ENCODE peak calls at places on chromosomes 3 and 15, in five cellular contexts. Y is CD4-positive, CD25-positive, alpha-beta regulatory T cell; P is psoas muscle; J is CD8-positive, alpha-beta T cell; X is tibial nerve. U is an unnamed sample.

GRCh38 chr3:131454501-131454900 is 48.3 kb downstream of the MRPL3 start:
- DNase-seq in X (no peak), Y (no peak), J (no peak), P (no peak), U (no peak)

GRCh38 chr3:43748179-43748578 is 57.4 kb downstream of the ABHD5 start:
- DNase-seq in X (no peak), J (no peak), P (no peak), Y (no peak), U (no peak)

GRCh38 chr3:114685053-114685630 is 391.3 kb downstream of the TIGIT start:
- DNase-seq in J (no peak), Y (no peak), X (no peak), P (no peak), U (no peak)

GRCh38 chr15:83698294-83698693 is 44.4 kb downstream of the ADAMTSL3 start:
- DNase-seq in P (peak), J (no peak), Y (no peak), X (peak), U (no peak)

GRCh38 chr3:190265126-190265525 is 57.1 kb downstream of the CLDN1 start:
- DNase-seq in J (no peak), X (no peak), P (no peak), Y (no peak), U (no peak)

GRCh38 chr15:91469627-91470567 is 369.8 kb downstream of the SV2B start:
- DNase-seq in J (peak), P (no peak), X (no peak), Y (peak), U (no peak)

GRCh38 chr3:39631136-39631535 is 163.7 kb downstream of the MOBP start:
- DNase-seq in X (no peak), J (no peak), P (no peak), Y (no peak), U (no peak)

GRCh38 chr3:24161841-24162240 is 216.8 kb downstream of the NR1D2 start:
- DNase-seq in X (no peak), J (no peak), Y (no peak), P (no peak), U (no peak)

GRCh38 chr3:42071720-42072582 is 19.2 kb upstream of the TRAK1 start:
- DNase-seq in P (peak), Y (no peak), J (no peak), X (peak), U (peak)

GRCh38 chr3:55484191-55484644 is 2.9 kb downstream of the WNT5A start:
- DNase-seq in J (no peak), P (no peak), X (no peak), Y (no peak), U (no peak)
- H3K4me3 ChIP-seq in J (no peak), P (peak), X (peak), Y (no peak), U (no peak)

DNA sequence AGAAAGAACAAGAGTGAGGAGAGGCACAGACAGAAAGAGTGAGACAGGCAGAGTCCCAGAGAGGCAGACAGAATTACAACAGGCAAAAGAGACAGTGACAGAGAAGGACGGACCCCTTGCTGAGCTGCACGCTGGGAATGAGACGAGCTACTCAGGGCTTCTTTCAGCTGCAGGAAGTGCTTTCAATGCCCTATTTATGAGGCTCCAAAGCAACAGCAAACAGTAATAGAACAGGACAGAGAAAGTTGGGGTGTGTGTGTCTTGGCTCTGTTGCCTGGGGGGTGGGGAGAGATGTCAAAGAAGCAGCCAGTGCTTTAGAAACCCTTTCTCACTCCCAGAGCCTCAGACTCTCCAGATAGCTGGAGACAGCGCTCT is 502 bp upstream of the TIMP4 start:
- DNase-seq in P (no peak), J (no peak), Y (no peak), X (no peak), U (no peak)
- H3K4me3 ChIP-seq in P (peak), J (no peak), Y (no peak), X (peak), U (no peak)

GRCh38 chr15:22960587-22960986 is 19.6 kb downstream of the CYFIP1 start:
- DNase-seq in X (no peak), Y (no peak), J (no peak), P (no peak), U (no peak)

GRCh38 chr15:22960126-22960525 is 20.0 kb downstream of the CYFIP1 start:
- DNase-seq in P (no peak), X (no peak), J (no peak), Y (no peak), U (no peak)

GRCh38 chr15:22962611-22963010 is 17.6 kb downstream of the CYFIP1 start:
- DNase-seq in P (no peak), J (no peak), Y (no peak), X (no peak), U (no peak)

GRCh38 chr15:22963546-22964125 is 16.5 kb downstream of the CYFIP1 start:
- DNase-seq in X (no peak), P (no peak), Y (no peak), J (no peak), U (no peak)

DNA sequence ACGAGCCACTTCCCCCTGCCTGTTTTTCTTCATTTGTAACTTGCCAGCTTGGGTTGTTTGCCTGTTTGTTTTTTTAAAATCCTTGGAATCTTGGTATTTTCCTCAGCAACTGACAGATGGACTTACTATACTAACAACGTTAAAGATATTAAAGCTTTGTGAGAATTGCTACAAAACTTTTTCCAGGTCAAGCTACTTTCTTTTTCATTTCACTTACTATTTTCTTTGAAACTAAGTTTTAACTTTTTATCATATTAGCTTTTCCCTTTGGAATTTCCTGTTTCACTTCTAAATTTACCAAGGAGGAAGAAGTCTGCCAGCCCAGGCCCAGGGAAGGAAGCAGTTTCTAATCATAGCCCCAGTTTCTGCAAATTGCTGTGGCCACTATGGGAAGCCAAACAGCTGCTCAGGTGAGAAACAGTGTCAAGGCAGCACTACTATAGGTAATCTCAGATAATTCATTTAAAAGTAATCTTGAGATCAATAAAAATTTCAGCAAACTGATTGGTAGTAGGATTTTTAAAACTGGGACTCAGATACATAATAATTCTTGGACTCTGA is 18.4 kb downstream of the CYFIP1 start:
- DNase-seq in X (no peak), J (no peak), P (no peak), Y (no peak), U (no peak)
- H3K4me3 ChIP-seq in X (no peak), J (no peak), P (no peak), Y (no peak), U (no peak)

GRCh38 chr3:112373476-112373875 is 40.5 kb downstream of the CD200 start:
- DNase-seq in X (no peak), Y (no peak), P (no peak), J (no peak), U (peak)
- H3K4me3 ChIP-seq in X (no peak), Y (no peak), P (no peak), J (no peak), U (no peak)

GRCh38 chr3:111730143-111730542 is 128.9 kb upstream of the PHLDB2 start:
- DNase-seq in P (no peak), X (no peak), Y (no peak), J (no peak), U (no peak)

GRCh38 chr3:111733856-111734255 is 125.2 kb upstream of the PHLDB2 start:
- DNase-seq in X (no peak), J (no peak), Y (no peak), P (no peak), U (no peak)

GRCh38 chr3:111733154-111733553 is 125.9 kb upstream of the PHLDB2 start:
- DNase-seq in X (no peak), P (no peak), J (no peak), Y (no peak), U (no peak)

GRCh38 chr3:111734652-111735051 is 124.4 kb upstream of the PHLDB2 start:
- DNase-seq in J (no peak), X (no peak), P (no peak), Y (no peak), U (no peak)

DNA sequence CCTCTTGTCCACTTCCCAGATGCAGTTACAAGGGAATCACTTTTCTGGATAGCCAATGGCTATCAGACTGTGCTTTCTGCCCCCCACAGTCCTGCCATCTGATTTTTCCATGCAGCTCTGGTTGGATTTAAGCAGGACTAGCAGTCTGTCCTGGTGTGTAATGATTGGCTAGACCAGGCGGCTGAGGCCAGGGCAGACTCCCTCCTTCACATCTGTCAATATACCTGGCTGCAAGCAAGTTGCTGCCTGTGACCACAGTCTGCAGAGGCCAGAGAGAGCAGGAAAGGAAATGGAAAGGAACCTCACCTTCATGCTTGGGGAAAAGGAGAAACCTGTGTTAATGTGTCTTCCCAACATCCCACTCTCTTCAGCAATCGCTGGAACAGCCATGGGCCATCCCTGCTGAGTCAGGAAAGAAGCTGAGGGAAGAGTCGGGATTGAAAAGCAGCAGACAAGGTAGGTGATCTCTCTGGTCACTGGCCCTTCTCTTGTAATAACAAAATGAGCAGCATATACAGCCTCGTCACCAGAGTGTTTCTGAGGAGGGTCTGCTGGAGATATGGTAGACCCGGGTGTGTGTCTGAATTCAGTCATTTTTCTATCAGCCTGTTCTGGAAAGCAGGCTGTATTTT is 126.7 kb upstream of the PHLDB2 start:
- DNase-seq in Y (no peak), P (no peak), J (no peak), X (no peak), U (no peak)
- H3K4me3 ChIP-seq in Y (no peak), P (no peak), J (no peak), X (no peak), U (no peak)

GRCh38 chr3:152683521-152683999 is 151.4 kb upstream of the P2RY1 start:
- DNase-seq in P (no peak), X (no peak), J (no peak), Y (no peak), U (no peak)
- H3K4me3 ChIP-seq in P (no peak), X (no peak), J (no peak), Y (no peak), U (no peak)

DNA sequence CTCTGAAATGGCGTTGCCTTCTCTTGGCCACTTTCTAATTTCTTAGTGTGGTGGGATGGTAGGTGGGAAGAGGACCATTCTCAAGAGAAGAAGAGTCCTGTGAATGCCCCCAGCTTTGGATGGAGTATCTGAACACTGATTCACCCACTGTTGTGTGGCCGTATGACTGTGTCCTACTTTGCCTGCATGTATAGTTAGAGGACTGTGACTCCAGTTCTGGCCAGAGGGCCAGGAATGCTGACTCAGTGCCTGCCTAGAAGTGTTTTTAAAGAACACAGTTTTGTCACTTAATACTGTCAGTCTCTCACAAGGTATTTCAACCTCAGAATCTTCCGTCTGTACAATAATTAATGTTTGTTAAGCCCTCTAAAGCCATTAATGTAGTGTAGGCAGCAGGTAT is 2.1 kb downstream of the SEC61A1 start:
- DNase-seq in X (no peak), P (no peak), J (no peak), Y (no peak), U (no peak)
- H3K4me3 ChIP-seq in X (no peak), P (peak), J (no peak), Y (peak), U (peak)

GRCh38 chr15:74787251-74788041 is 5.6 kb downstream of the CSK start:
- DNase-seq in P (peak), X (peak), J (peak), Y (peak), U (peak)

GRCh38 chr15:74786659-74787165 is 4.8 kb downstream of the CSK start:
- DNase-seq in P (no peak), X (no peak), J (no peak), Y (peak), U (peak)

GRCh38 chr15:74784426-74784825 is 2.5 kb downstream of the CSK start:
- DNase-seq in Y (peak), P (no peak), X (no peak), J (no peak), U (peak)

GRCh38 chr15:74784854-74785715 is 3.2 kb downstream of the CSK start:
- DNase-seq in Y (peak), P (no peak), X (no peak), J (no peak), U (no peak)

GRCh38 chr15:74785716-74786032 is 3.8 kb downstream of the CSK start:
- DNase-seq in J (no peak), X (no peak), P (no peak), Y (peak), U (peak)
- H3K4me3 ChIP-seq in J (peak), X (no peak), P (peak), Y (peak), U (peak)

GRCh38 chr3:112011376-112011940 is 12.7 kb downstream of the TAGLN3 start:
- DNase-seq in J (no peak), X (no peak), P (no peak), Y (no peak), U (no peak)
- H3K4me3 ChIP-seq in J (no peak), X (no peak), P (no peak), Y (no peak), U (no peak)